ENCODE peak calls at places on chromosome 14, in nine cellular contexts. One of them, this sample, is unnamed.

GRCh38 chr14:59728294-59728693 is 142.3 kb downstream of the RTN1 start:
- DNase-seq in mammary epithelial cell: no peak
- DNase-seq in choroid plexus epithelial cell: no peak
- DNase-seq in lower leg skin: no peak
- DNase-seq in omental fat pad: no peak
- DNase-seq in bronchial epithelial cell: no peak
- DNase-seq in hepatocyte: no peak
- DNase-seq in CD4-positive, alpha-beta T cell: no peak
- DNase-seq in heart left ventricle: no peak
- DNase-seq in this sample: no peak

GRCh38 chr14:77214216-77214615 is 32.6 kb downstream of the TMEM63C start:
- DNase-seq in omental fat pad: no peak
- DNase-seq in hepatocyte: no peak
- DNase-seq in choroid plexus epithelial cell: no peak
- DNase-seq in bronchial epithelial cell: no peak
- DNase-seq in CD4-positive, alpha-beta T cell: no peak
- DNase-seq in heart left ventricle: no peak
- DNase-seq in mammary epithelial cell: no peak
- DNase-seq in lower leg skin: no peak
- DNase-seq in this sample: no peak

GRCh38 chr14:69629225-69630127 is 18.1 kb downstream of the SUSD6 start:
- DNase-seq in omental fat pad: no peak
- DNase-seq in choroid plexus epithelial cell: no peak
- DNase-seq in bronchial epithelial cell: no peak
- DNase-seq in mammary epithelial cell: no peak
- DNase-seq in lower leg skin: no peak
- DNase-seq in heart left ventricle: no peak
- DNase-seq in CD4-positive, alpha-beta T cell: no peak
- DNase-seq in hepatocyte: no peak
- DNase-seq in this sample: no peak

GRCh38 chr14:69716483-69717187 is 50.3 kb upstream of the SRSF5 start:
- DNase-seq in heart left ventricle: no peak
- DNase-seq in choroid plexus epithelial cell: peak
- DNase-seq in bronchial epithelial cell: peak
- DNase-seq in lower leg skin: no peak
- DNase-seq in omental fat pad: no peak
- DNase-seq in hepatocyte: peak
- DNase-seq in CD4-positive, alpha-beta T cell: no peak
- DNase-seq in mammary epithelial cell: peak
- DNase-seq in this sample: no peak

GRCh38 chr14:53861781-53862180 is 94.8 kb downstream of the BMP4 start:
- DNase-seq in bronchial epithelial cell: no peak
- DNase-seq in lower leg skin: no peak
- DNase-seq in choroid plexus epithelial cell: no peak
- DNase-seq in omental fat pad: no peak
- DNase-seq in hepatocyte: no peak
- DNase-seq in CD4-positive, alpha-beta T cell: no peak
- DNase-seq in mammary epithelial cell: no peak
- DNase-seq in heart left ventricle: no peak
- DNase-seq in this sample: no peak

GRCh38 chr14:91669867-91670266 is 62.0 kb downstream of the CATSPERB start:
- DNase-seq in CD4-positive, alpha-beta T cell: no peak
- DNase-seq in lower leg skin: no peak
- DNase-seq in bronchial epithelial cell: no peak
- DNase-seq in heart left ventricle: no peak
- DNase-seq in omental fat pad: no peak
- DNase-seq in hepatocyte: no peak
- DNase-seq in mammary epithelial cell: no peak
- DNase-seq in choroid plexus epithelial cell: no peak
- DNase-seq in this sample: no peak

GRCh38 chr14:31441273-31442110 is 15.8 kb downstream of the DTD2 start:
- DNase-seq in bronchial epithelial cell: no peak
- DNase-seq in mammary epithelial cell: no peak
- DNase-seq in heart left ventricle: no peak
- DNase-seq in CD4-positive, alpha-beta T cell: no peak
- DNase-seq in lower leg skin: no peak
- DNase-seq in omental fat pad: no peak
- DNase-seq in hepatocyte: no peak
- DNase-seq in choroid plexus epithelial cell: peak
- DNase-seq in this sample: no peak

GRCh38 chr14:75283162-75283883 is 4.7 kb downstream of the FOS start:
- DNase-seq in CD4-positive, alpha-beta T cell: no peak
- DNase-seq in omental fat pad: peak
- DNase-seq in lower leg skin: peak
- DNase-seq in mammary epithelial cell: peak
- DNase-seq in choroid plexus epithelial cell: peak
- DNase-seq in hepatocyte: peak
- DNase-seq in bronchial epithelial cell: peak
- DNase-seq in heart left ventricle: no peak
- DNase-seq in this sample: no peak

GRCh38 chr14:51677276-51677675 is 25.6 kb downstream of the FRMD6 start:
- DNase-seq in mammary epithelial cell: no peak
- DNase-seq in hepatocyte: no peak
- DNase-seq in lower leg skin: no peak
- DNase-seq in bronchial epithelial cell: no peak
- DNase-seq in omental fat pad: no peak
- DNase-seq in heart left ventricle: no peak
- DNase-seq in choroid plexus epithelial cell: peak
- DNase-seq in CD4-positive, alpha-beta T cell: no peak
- DNase-seq in this sample: no peak

GRCh38 chr14:82854851-82855250 is 1321.2 kb upstream of the SEL1L start:
- DNase-seq in omental fat pad: no peak
- DNase-seq in CD4-positive, alpha-beta T cell: no peak
- DNase-seq in choroid plexus epithelial cell: no peak
- DNase-seq in hepatocyte: no peak
- DNase-seq in lower leg skin: no peak
- DNase-seq in heart left ventricle: no peak
- DNase-seq in bronchial epithelial cell: no peak
- DNase-seq in mammary epithelial cell: no peak
- DNase-seq in this sample: no peak

GRCh38 chr14:82861321-82861720 is 1327.7 kb upstream of the SEL1L start:
- DNase-seq in mammary epithelial cell: no peak
- DNase-seq in choroid plexus epithelial cell: no peak
- DNase-seq in omental fat pad: no peak
- DNase-seq in lower leg skin: no peak
- DNase-seq in bronchial epithelial cell: no peak
- DNase-seq in hepatocyte: no peak
- DNase-seq in heart left ventricle: no peak
- DNase-seq in CD4-positive, alpha-beta T cell: no peak
- DNase-seq in this sample: no peak

GRCh38 chr14:82854131-82854530 is 1320.5 kb upstream of the SEL1L start:
- DNase-seq in omental fat pad: no peak
- DNase-seq in choroid plexus epithelial cell: no peak
- DNase-seq in mammary epithelial cell: no peak
- DNase-seq in lower leg skin: no peak
- DNase-seq in bronchial epithelial cell: no peak
- DNase-seq in CD4-positive, alpha-beta T cell: no peak
- DNase-seq in heart left ventricle: no peak
- DNase-seq in hepatocyte: no peak
- DNase-seq in this sample: no peak

DNA sequence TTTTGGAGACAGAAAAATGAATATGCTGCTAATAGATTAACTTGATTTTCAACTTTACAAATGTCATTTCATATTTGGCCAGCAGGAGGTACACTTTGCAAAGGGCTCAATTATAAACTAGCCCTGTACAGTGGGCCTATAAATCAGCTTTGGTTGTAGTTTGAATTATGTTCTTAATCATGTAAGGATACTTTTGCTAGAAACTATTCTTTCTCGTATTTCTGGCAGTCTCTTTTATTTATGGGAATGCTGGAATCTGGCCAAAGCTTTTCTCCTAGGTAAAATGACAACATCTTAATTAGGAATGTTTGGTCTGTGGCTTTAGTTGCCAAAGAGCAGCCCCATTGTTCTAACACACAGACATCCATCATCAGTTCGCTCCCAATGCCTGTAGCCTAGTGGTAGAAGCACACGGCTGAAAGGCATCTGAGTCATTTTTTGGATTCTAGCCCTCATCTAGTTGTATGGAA is 1322.3 kb upstream of the SEL1L start:
- DNase-seq in omental fat pad: no peak
- DNase-seq in CD4-positive, alpha-beta T cell: no peak
- DNase-seq in bronchial epithelial cell: peak
- DNase-seq in heart left ventricle: no peak
- DNase-seq in hepatocyte: peak
- DNase-seq in mammary epithelial cell: peak
- DNase-seq in lower leg skin: no peak
- DNase-seq in choroid plexus epithelial cell: peak
- DNase-seq in this sample: no peak
- TF ChIP-seq CTCF in omental fat pad: no peak
- TF ChIP-seq CTCF in CD4-positive, alpha-beta T cell: no peak
- TF ChIP-seq CTCF in bronchial epithelial cell: peak
- TF ChIP-seq CTCF in heart left ventricle: peak
- TF ChIP-seq CTCF in hepatocyte: peak
- TF ChIP-seq CTCF in mammary epithelial cell: no peak
- TF ChIP-seq CTCF in lower leg skin: no peak
- TF ChIP-seq CTCF in choroid plexus epithelial cell: peak
- TF ChIP-seq CTCF in this sample: peak

GRCh38 chr14:49620182-49621113 is at the start of the genes MGAT2 and RPL36AL:
- DNase-seq in CD4-positive, alpha-beta T cell: peak
- DNase-seq in omental fat pad: peak
- DNase-seq in bronchial epithelial cell: peak
- DNase-seq in hepatocyte: peak
- DNase-seq in mammary epithelial cell: peak
- DNase-seq in choroid plexus epithelial cell: peak
- DNase-seq in heart left ventricle: peak
- DNase-seq in lower leg skin: peak
- DNase-seq in this sample: peak
- TF ChIP-seq CTCF in CD4-positive, alpha-beta T cell: peak
- TF ChIP-seq CTCF in omental fat pad: no peak
- TF ChIP-seq CTCF in bronchial epithelial cell: peak
- TF ChIP-seq CTCF in hepatocyte: peak
- TF ChIP-seq CTCF in mammary epithelial cell: peak
- TF ChIP-seq CTCF in choroid plexus epithelial cell: peak
- TF ChIP-seq CTCF in heart left ventricle: no peak
- TF ChIP-seq CTCF in lower leg skin: no peak
- TF ChIP-seq CTCF in this sample: peak

GRCh38 chr14:65469903-65470302 is 57.4 kb downstream of the FUT8 start:
- DNase-seq in choroid plexus epithelial cell: no peak
- DNase-seq in omental fat pad: no peak
- DNase-seq in lower leg skin: no peak
- DNase-seq in mammary epithelial cell: no peak
- DNase-seq in hepatocyte: no peak
- DNase-seq in CD4-positive, alpha-beta T cell: no peak
- DNase-seq in heart left ventricle: no peak
- DNase-seq in bronchial epithelial cell: no peak
- DNase-seq in this sample: no peak
- TF ChIP-seq CTCF in choroid plexus epithelial cell: no peak
- TF ChIP-seq CTCF in omental fat pad: no peak
- TF ChIP-seq CTCF in lower leg skin: no peak
- TF ChIP-seq CTCF in mammary epithelial cell: no peak
- TF ChIP-seq CTCF in hepatocyte: no peak
- TF ChIP-seq CTCF in CD4-positive, alpha-beta T cell: no peak
- TF ChIP-seq CTCF in heart left ventricle: no peak
- TF ChIP-seq CTCF in bronchial epithelial cell: no peak
- TF ChIP-seq CTCF in this sample: no peak

GRCh38 chr14:61500046-61500445 is 178.7 kb downstream of the PRKCH start:
- DNase-seq in choroid plexus epithelial cell: no peak
- DNase-seq in omental fat pad: no peak
- DNase-seq in heart left ventricle: no peak
- DNase-seq in hepatocyte: no peak
- DNase-seq in mammary epithelial cell: no peak
- DNase-seq in lower leg skin: no peak
- DNase-seq in CD4-positive, alpha-beta T cell: no peak
- DNase-seq in bronchial epithelial cell: peak
- DNase-seq in this sample: no peak
- TF ChIP-seq CTCF in choroid plexus epithelial cell: no peak
- TF ChIP-seq CTCF in omental fat pad: no peak
- TF ChIP-seq CTCF in heart left ventricle: no peak
- TF ChIP-seq CTCF in hepatocyte: no peak
- TF ChIP-seq CTCF in mammary epithelial cell: no peak
- TF ChIP-seq CTCF in lower leg skin: no peak
- TF ChIP-seq CTCF in CD4-positive, alpha-beta T cell: no peak
- TF ChIP-seq CTCF in bronchial epithelial cell: no peak
- TF ChIP-seq CTCF in this sample: no peak

This sample was measured in chondrocyte.